ENCODE peak calls at places on chromosomes 1 and 21, in four cellular contexts. C, Y, H and O are unnamed samples.

GRCh38 chr1:217275617-217276398 is 355.1 kb downstream of the GPATCH2 start:
- DNase-seq in C (peak; percentile 80), Y (peak; percentile 73), H (no peak), O (peak; percentile 81)

GRCh38 chr1:29312469-29313466 is 76.4 kb downstream of the PTPRU start:
- DNase-seq in C (no peak), Y (no peak), H (no peak), O (no peak)

GRCh38 chr1:102071451-102071850 is 74.7 kb upstream of the OLFM3 start:
- DNase-seq in C (no peak), Y (no peak), H (no peak), O (no peak)

GRCh38 chr1:228144213-228145049 is 4.4 kb downstream of the GUK1 start:
- DNase-seq in C (no peak), Y (no peak), H (peak; percentile 63), O (no peak)

GRCh38 chr1:44628962-44629756 is 45.1 kb downstream of the TMEM53 start:
- DNase-seq in C (peak; percentile 76), Y (peak; percentile 76), H (no peak), O (no peak)

GRCh38 chr1:173253046-173253445 is 45.9 kb upstream of the TNFSF4 start:
- DNase-seq in C (peak; percentile 13), Y (peak; percentile 52), H (no peak), O (no peak)

GRCh38 chr1:219784660-219785391 is 143.5 kb downstream of the SLC30A10 start:
- DNase-seq in C (peak; percentile 26), Y (peak; percentile 30), H (no peak), O (no peak)

GRCh38 chr1:1462318-1462966 is 9.1 kb upstream of the ATAD3B start:
- DNase-seq in C (peak; percentile 47), Y (peak; percentile 56), H (peak; percentile 93), O (no peak)

GRCh38 chr1:188652678-188653077 is 1823.9 kb downstream of the PLA2G4A start:
- DNase-seq in C (peak; percentile 79), Y (peak; percentile 60), H (no peak), O (no peak)

GRCh38 chr1:77831976-77832695 is 52.7 kb downstream of the MIGA1 start:
- DNase-seq in C (peak; percentile 87), Y (peak; percentile 76), H (no peak), O (peak; percentile 53)

GRCh38 chr1:233627376-233627775 is 13.5 kb downstream of the KCNK1 start:
- DNase-seq in C (no peak), Y (no peak), H (no peak), O (peak; percentile 42)

GRCh38 chr21:39715804-39716397 is 29.1 kb upstream of the IGSF5 start:
- DNase-seq in C (peak; percentile 54), Y (peak; percentile 47), H (no peak), O (peak; percentile 39)

GRCh38 chr1:23422313-23422877 is 2.2 kb downstream of the TCEA3 start:
- DNase-seq in C (peak; percentile 82), Y (peak; percentile 88), H (peak; percentile 89), O (no peak)

GRCh38 chr1:155322571-155322952 is 1.9 kb downstream of the RUSC1 start:
- DNase-seq in C (peak; percentile 45), Y (peak; percentile 48), H (peak; percentile 90), O (peak; percentile 24)

GRCh38 chr1:205992218-205992882 is 10.8 kb downstream of the RAB7B start:
- DNase-seq in C (no peak), Y (no peak), H (no peak), O (no peak)

GRCh38 chr1:8516793-8517556 is 199.1 kb downstream of the SLC45A1 start:
- DNase-seq in C (peak; percentile 32), Y (no peak), H (no peak), O (no peak)

GRCh38 chr1:234535763-234536515 is 57.0 kb upstream of the TARBP1 start:
- DNase-seq in C (peak; percentile 83), Y (peak; percentile 77), H (peak; percentile 88), O (peak; percentile 61)

GRCh38 chr21:45256021-45256911 is 31.4 kb downstream of the POFUT2 start:
- DNase-seq in C (no peak), Y (no peak), H (peak; percentile 67), O (no peak)

GRCh38 chr1:226973898-226974543 is 33.9 kb downstream of the COQ8A start:
- DNase-seq in C (peak; percentile 79), Y (peak; percentile 81), H (peak; percentile 76), O (peak; percentile 80)

GRCh38 chr1:25702101-25702775 is 85.6 kb downstream of the MAN1C1 start:
- DNase-seq in C (no peak), Y (peak; percentile 50), H (no peak), O (no peak)

GRCh38 chr1:228277491-228278431 is 69.9 kb downstream of the OBSCN start:
- DNase-seq in C (no peak), Y (no peak), H (peak; percentile 73), O (no peak)

GRCh38 chr1:162040657-162041056 is 17.0 kb upstream of the OLFML2B start:
- DNase-seq in C (peak; percentile 69), Y (peak; percentile 66), H (no peak), O (peak; percentile 67)
- TF ChIP-seq CTCF in C (peak; percentile 74), Y (peak; percentile 65), H (peak; percentile 26), O (peak; percentile 23)

GRCh38 chr1:162590686-162591085 is 29.2 kb downstream of the UAP1 start:
- DNase-seq in C (no peak), Y (no peak), H (no peak), O (no peak)

GRCh38 chr1:162590101-162590500 is 28.6 kb downstream of the UAP1 start:
- DNase-seq in C (no peak), Y (no peak), H (no peak), O (no peak)

GRCh38 chr1:162587347-162587746 is 25.8 kb downstream of the UAP1 start:
- DNase-seq in C (no peak), Y (no peak), H (no peak), O (no peak)

GRCh38 chr1:162587761-162588260 is 26.3 kb downstream of the UAP1 start:
- DNase-seq in C (no peak), Y (no peak), H (no peak), O (no peak)
- TF ChIP-seq CTCF in C (no peak), Y (no peak), H (no peak), O (no peak)

DNA sequence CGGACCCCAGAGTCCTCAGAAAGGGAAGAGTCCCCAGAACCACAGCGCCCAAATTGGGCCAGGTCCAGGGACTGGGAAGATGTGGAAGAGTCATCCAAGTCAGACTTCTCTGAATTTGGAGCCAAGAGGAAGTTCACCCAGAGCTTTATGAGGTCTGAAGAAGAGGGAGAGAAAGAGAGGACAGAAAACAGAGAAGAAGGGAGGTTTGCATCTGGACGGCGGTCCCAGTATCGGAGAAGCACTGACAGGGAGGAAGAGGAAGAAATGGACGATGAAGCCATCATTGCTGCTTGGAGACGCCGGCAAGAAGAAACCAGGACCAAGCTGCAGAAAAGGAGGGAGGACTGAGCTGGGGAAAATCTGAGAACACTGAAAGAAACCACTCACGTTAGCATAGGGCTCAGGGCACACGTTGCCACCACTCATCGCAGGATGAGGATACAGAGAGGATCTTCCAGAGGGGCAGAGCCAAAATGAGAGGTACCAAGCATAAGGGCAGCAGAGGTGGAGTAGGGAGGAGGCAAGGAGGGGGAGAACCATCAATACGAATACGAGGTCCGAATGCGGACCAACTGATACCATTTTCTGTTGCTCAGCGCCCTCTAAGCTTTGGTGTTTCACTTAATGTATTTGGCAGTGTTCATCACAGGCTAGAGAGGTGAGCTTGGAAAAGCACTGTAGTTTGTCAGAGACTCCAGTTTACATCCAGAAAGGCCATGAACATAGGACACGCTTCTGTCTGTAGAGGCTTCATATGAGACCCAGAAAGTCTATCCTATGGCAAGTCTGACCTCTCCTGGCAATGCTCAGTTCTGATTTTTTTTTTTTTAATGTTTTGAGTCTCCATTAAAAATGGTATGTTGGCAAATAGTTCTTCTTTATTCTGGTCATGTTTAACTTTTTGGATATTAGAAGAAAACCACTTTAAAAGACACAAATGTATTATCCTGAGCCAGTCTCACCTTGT is 34.7 kb downstream of the STYXL2 start:
- DNase-seq in C (no peak), Y (no peak), H (no peak), O (peak; percentile 31)
- TF ChIP-seq CTCF in C (no peak), Y (no peak), H (peak; percentile 4), O (peak; percentile 43)

GRCh38 chr21:42854246-42855010 is 24.9 kb downstream of the WDR4 start:
- DNase-seq in C (no peak), Y (no peak), H (no peak), O (no peak)

GRCh38 chr21:42853621-42854020 is 25.7 kb downstream of the WDR4 start:
- DNase-seq in C (no peak), Y (no peak), H (no peak), O (no peak)

GRCh38 chr21:42855937-42856335 is 23.4 kb downstream of the WDR4 start:
- DNase-seq in C (no peak), Y (no peak), H (no peak), O (no peak)

GRCh38 chr21:42857216-42857615 is 22.1 kb downstream of the WDR4 start:
- DNase-seq in C (no peak), Y (no peak), H (no peak), O (no peak)

GRCh38 chr21:42855143-42855936 is 24.0 kb downstream of the WDR4 start:
- DNase-seq in C (no peak), Y (no peak), H (no peak), O (no peak)
- TF ChIP-seq CTCF in C (no peak), Y (no peak), H (no peak), O (no peak)

DNA sequence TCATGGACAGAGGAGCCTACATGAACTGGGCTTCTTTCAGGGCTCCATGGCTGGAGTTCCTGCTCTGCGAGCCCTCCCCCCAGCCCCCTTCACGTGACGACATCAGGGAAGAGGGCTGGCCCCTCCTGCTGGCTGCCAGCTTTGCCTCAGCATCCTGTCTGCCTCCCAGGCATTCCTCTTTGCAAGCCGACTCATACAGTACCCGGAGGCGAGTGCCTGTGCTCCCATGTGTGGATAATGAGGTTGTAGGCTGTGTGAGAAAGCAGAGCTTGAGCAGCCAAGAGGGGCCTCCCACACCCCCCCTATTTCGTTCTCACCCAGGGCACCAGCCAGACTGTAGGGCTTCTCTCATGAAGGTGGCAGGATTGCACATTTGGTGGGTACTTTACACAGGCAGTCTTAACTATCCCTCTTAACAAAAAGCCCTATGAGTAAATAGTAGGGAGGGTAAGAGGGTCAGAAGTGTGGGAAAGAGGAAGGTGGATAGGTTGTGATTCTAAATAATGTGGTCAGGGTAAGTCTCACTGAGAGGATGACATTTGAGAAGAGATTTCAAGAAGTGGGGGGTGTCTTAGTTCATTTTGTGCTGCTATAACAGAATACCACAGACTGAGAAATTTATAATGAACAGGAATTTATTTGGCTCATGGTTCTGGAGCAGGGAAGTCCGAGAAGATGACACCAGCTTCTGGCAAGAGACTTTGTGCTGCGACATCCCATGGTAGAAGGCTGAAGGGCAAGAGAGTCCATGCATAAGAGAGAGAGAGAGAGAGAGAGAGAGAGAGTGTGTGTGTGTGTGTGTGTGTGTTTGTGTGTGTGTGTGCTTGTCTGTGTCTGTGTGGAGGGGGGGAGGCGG is 113.5 kb downstream of the OMA1 start:
- DNase-seq in C (peak; percentile 89), Y (peak; percentile 95), H (peak; percentile 80), O (peak; percentile 77)
- TF ChIP-seq CTCF in C (no peak), Y (no peak), H (no peak), O (no peak)